ENCODE peak calls at places on chromosomes 16 and 17, in five cellular contexts. F is adrenal gland, G is IMR-90, C is choroid plexus epithelial cell, N is progenitor cell of endocrine pancreas. L is an unnamed sample.

GRCh38 chr17:36921131-36921851 is 16.0 kb upstream of the LHX1 start:
- DNase-seq in F (no peak), G (peak), C (peak), N (no peak), L (peak)

GRCh38 chr16:50301626-50302471 is 35.5 kb downstream of the ADCY7 start:
- DNase-seq in F (peak), G (peak), C (peak), N (no peak), L (peak)

GRCh38 chr16:50403491-50403890 is 34.7 kb upstream of the BRD7 start:
- DNase-seq in F (no peak), G (no peak), C (no peak), N (no peak), L (no peak)

GRCh38 chr17:7511108-7511507 is 26.9 kb downstream of the POLR2A start:
- DNase-seq in F (no peak), G (peak), C (no peak), N (no peak), L (no peak)

GRCh38 chr16:68910051-68910450 is 66.7 kb downstream of the TANGO6 start:
- DNase-seq in F (no peak), G (no peak), C (no peak), N (no peak), L (no peak)

GRCh38 chr16:76614255-76614654 is 337.1 kb downstream of the CNTNAP4 start:
- DNase-seq in F (no peak), G (no peak), C (no peak), N (no peak), L (no peak)

GRCh38 chr16:47715442-47716054 is 254.4 kb downstream of the PHKB start:
- DNase-seq in F (no peak), G (no peak), C (no peak), N (no peak), L (no peak)

GRCh38 chr17:75516619-75517276 is 420 bp downstream of the TSEN54 start:
- DNase-seq in F (peak), G (no peak), C (no peak), N (peak), L (no peak)

GRCh38 chr16:69662901-69663300 is 63.5 kb downstream of the NQO1 start:
- DNase-seq in F (no peak), G (no peak), C (no peak), N (no peak), L (no peak)

GRCh38 chr16:46662123-46662522 is 26.9 kb downstream of the VPS35 start:
- DNase-seq in F (no peak), G (no peak), C (no peak), N (no peak), L (no peak)

GRCh38 chr17:45775576-45776011 is 8.5 kb upstream of the CRHR1 start:
- DNase-seq in F (peak), G (no peak), C (no peak), N (no peak), L (peak)

GRCh38 chr17:4499431-4500187 is 928 bp downstream of the SPNS2 start:
- DNase-seq in F (no peak), G (no peak), C (no peak), N (no peak), L (no peak)

GRCh38 chr16:48384305-48384981 is 770 bp downstream of the SIAH1 start:
- DNase-seq in F (peak), G (peak), C (peak), N (peak), L (peak)

GRCh38 chr17:12089809-12090384 is 69.2 kb downstream of the MAP2K4 start:
- DNase-seq in F (no peak), G (peak), C (peak), N (no peak), L (peak)

GRCh38 chr17:75181608-75182318 is 996 bp downstream of the SUMO2 start:
- DNase-seq in F (peak), G (no peak), C (peak), N (no peak), L (peak)

GRCh38 chr16:30998852-30999761 is 11.3 kb downstream of the STX1B start:
- DNase-seq in F (peak), G (no peak), C (no peak), N (no peak), L (no peak)

GRCh38 chr16:63877401-63877800 is 1244.5 kb downstream of the CDH11 start:
- DNase-seq in F (no peak), G (no peak), C (no peak), N (no peak), L (no peak)

GRCh38 chr17:39688475-39688835 is 598 bp upstream of the PGAP3 start:
- DNase-seq in F (no peak), G (peak), C (peak), N (no peak), L (no peak)

GRCh38 chr17:10821062-10821461 is 16.8 kb downstream of the PIRT start:
- DNase-seq in F (no peak), G (no peak), C (no peak), N (no peak), L (no peak)

GRCh38 chr17:32356750-32357149 is 6.8 kb downstream of the ZNF207 start:
- DNase-seq in F (no peak), G (no peak), C (no peak), N (no peak), L (peak)

GRCh38 chr17:36591434-36592315 is at the start of gene DHRS11:
- DNase-seq in F (peak), G (peak), C (peak), N (peak), L (peak)

GRCh38 chr16:53509906-53510703 is 7.1 kb upstream of the AKTIP start:
- DNase-seq in F (peak), G (peak), C (peak), N (peak), L (peak)

GRCh38 chr16:2977440-2977839 is 2.8 kb downstream of the PKMYT1 start:
- DNase-seq in F (no peak), G (no peak), C (no peak), N (no peak), L (no peak)

GRCh38 chr17:44522883-44523671 is 19.9 kb upstream of the GPATCH8 start:
- DNase-seq in F (peak), G (peak), C (peak), N (no peak), L (peak)

GRCh38 chr16:16197331-16197730 is 26.0 kb downstream of the ABCC6 start:
- DNase-seq in F (no peak), G (no peak), C (no peak), N (no peak), L (no peak)

GRCh38 chr16:84547539-84548058 is 43.1 kb upstream of the MEAK7 start:
- DNase-seq in F (no peak), G (no peak), C (peak), N (no peak), L (no peak)

GRCh38 chr16:12239953-12240485 is 263.5 kb downstream of the SNX29 start:
- DNase-seq in F (no peak), G (peak), C (peak), N (no peak), L (no peak)

GRCh38 chr17:48236681-48237134 is 129.1 kb downstream of the SNX11 start:
- DNase-seq in F (peak), G (peak), C (peak), N (no peak), L (peak)

GRCh38 chr17:15261063-15261817 is 3.9 kb downstream of the PMP22 start:
- DNase-seq in F (peak), G (peak), C (peak), N (peak), L (no peak)

GRCh38 chr17:9969301-9969935 is 64.3 kb upstream of the RCVRN start:
- DNase-seq in F (no peak), G (no peak), C (peak), N (no peak), L (no peak)

GRCh38 chr17:2954898-2955445 is 108.4 kb downstream of the OR1D5 start:
- DNase-seq in F (no peak), G (peak), C (peak), N (no peak), L (peak)

GRCh38 chr17:54992797-54993639 is 24.5 kb downstream of the STXBP4 start:
- DNase-seq in F (no peak), G (peak), C (peak), N (no peak), L (peak)

GRCh38 chr17:66580178-66580577 is 254.7 kb upstream of the CACNG5 start:
- DNase-seq in F (peak), G (peak), C (peak), N (no peak), L (no peak)

GRCh38 chr17:44916781-44917241 is 1.5 kb upstream of the GFAP start:
- DNase-seq in F (peak), G (peak), C (no peak), N (no peak), L (peak)

GRCh38 chr16:89201467-89202377 is 1.4 kb upstream of the SLC22A31 start:
- DNase-seq in F (peak), G (peak), C (peak), N (peak), L (no peak)

GRCh38 chr16:88570691-88571092 is 489 bp downstream of the ZC3H18 start:
- DNase-seq in F (peak), G (no peak), C (peak), N (no peak), L (peak)

GRCh38 chr16:56438042-56438441 is 12.7 kb upstream of the AMFR start:
- DNase-seq in F (no peak), G (no peak), C (no peak), N (no peak), L (no peak)

GRCh38 chr17:68576811-68577551 is 24.2 kb downstream of the FAM20A start:
- DNase-seq in F (no peak), G (peak), C (peak), N (no peak), L (no peak)
- TF ChIP-seq CTCF in F (no peak), G (no peak), C (no peak), N (no peak), L (no peak)

DNA sequence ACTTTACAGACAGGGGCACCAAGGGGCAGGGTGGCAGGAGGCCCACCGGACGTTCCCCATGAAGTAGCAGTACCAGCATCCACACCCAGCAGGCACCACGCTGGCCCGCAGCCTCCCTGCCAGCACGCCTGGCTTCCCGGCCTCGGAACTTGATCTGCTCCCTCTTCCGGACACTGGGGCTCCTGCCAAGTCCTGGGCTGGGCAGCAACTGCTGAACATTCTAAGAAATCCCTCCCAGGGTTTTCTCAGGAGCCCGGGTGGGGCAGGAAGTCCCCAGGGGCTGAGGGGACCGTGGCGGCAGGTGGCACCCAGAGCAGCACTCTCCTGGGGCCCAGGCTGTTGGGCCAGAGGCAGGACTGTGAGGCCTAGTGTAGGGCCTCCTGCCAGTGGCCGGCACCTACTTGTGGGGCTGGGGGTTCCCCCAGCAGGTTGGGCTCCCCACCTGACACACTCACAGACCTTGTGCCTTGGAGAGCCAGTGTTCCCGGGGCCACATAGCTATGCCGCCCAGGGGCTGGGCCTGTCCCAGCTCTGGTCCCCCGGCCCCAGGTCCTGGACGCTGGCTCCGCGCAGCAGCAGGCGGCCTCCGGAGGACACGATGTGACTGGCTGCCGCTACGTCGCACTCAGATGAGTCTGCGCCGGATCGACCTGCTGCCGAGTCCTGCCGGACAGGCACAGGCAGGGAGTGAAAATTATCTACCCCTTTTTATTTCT is 86.2 kb upstream of the CBX4 start:
- DNase-seq in F (peak), G (peak), C (peak), N (no peak), L (peak)
- TF ChIP-seq CTCF in F (peak), G (peak), C (peak), N (no peak), L (peak)

DNA sequence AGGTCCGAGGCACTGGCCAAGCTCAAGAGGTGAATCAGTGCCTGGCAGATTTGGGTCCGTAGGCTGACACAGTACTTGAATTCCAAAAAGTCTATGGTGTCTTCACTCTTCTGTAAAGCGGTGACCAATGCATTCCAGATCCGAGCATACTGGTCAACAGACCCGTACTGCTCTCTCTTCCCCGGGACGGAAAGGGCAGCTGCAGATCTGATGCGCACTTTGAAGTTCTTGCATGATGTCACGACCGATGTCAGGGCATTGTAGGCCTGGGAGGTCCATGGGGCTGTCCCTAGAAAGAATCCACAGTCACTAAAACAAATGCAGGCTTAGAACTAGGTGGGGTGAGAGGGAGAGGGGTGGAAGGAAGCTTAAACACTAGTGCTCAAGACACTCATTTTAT is 34.9 kb downstream of the HEATR6 start:
- DNase-seq in F (no peak), G (no peak), C (no peak), N (no peak), L (no peak)
- TF ChIP-seq CTCF in F (no peak), G (no peak), C (no peak), N (no peak), L (no peak)

DNA sequence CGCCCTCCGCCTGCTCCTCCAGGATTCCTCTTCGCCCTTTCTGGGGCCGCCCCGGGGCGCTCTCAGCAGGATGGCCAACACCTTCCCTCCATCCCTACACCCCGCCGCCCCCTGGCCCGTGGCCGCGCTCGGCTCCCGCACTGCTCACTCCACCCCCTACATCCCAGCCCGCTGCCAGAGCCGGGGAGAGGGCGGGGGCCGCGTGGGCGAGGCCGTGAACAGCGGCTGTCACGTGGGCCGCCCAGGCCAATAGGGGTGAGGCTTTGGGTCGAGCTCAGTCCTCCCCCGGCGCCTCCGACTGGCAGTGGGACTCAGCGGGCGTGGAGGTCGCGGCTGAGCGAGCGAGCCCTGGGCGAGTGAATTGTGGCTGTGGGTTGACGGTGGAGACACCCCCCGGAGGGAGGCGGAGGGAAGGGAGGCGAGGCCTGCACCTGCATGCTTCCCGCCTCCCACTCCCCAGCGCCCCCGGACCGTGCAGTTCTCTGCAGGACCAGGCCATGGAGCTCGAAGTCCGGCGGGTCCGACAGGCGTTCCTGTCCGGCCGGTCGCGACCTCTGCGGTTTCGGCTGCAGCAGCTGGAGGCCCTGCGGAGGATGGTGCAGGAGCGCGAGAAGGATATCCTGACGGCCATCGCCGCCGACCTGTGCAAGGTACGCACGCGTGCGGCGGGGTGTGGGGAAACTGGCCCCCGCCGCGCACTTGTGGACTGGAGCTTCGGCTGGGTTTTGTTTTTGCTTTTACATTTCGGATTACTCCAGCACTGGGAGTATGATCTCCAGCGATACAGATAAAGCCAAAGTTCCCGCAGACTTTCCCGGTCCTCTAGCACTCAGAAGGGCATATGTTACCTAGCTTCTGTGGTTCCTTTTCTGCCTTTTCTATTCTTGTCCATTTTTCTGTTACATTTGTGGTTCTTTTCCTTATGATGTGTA is at the start of gene ALDH3A2:
- DNase-seq in F (peak), G (peak), C (peak), N (peak), L (peak)
- TF ChIP-seq CTCF in F (peak), G (no peak), C (peak), N (peak), L (no peak)

GRCh38 chr16:674968-675883 is at the start of gene RHBDL1:
- DNase-seq in F (peak), G (peak), C (peak), N (no peak), L (no peak)
- TF ChIP-seq CTCF in F (no peak), G (no peak), C (no peak), N (no peak), L (no peak)

DNA sequence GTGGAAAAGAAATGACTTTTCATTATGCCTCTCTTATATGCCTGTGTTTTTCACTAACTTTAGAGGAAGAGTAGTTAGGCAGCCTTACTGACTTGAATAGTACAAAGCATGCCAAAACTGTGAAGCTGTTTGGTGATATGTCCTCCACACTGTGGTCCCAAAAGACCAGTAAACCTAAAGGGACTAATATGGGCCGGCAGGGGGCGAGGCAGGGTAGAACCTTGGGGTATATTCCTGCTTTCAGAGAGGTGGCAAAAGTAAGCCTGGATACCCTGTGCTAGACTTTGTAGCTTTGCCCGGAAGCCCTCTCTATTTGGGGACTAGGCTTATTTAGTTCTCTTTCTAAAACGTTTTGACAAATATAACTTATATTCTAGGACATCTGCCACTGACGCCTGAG is 36.5 kb upstream of the VWA3A start:
- DNase-seq in F (no peak), G (no peak), C (peak), N (no peak), L (no peak)
- TF ChIP-seq CTCF in F (no peak), G (no peak), C (peak), N (peak), L (no peak)

DNA sequence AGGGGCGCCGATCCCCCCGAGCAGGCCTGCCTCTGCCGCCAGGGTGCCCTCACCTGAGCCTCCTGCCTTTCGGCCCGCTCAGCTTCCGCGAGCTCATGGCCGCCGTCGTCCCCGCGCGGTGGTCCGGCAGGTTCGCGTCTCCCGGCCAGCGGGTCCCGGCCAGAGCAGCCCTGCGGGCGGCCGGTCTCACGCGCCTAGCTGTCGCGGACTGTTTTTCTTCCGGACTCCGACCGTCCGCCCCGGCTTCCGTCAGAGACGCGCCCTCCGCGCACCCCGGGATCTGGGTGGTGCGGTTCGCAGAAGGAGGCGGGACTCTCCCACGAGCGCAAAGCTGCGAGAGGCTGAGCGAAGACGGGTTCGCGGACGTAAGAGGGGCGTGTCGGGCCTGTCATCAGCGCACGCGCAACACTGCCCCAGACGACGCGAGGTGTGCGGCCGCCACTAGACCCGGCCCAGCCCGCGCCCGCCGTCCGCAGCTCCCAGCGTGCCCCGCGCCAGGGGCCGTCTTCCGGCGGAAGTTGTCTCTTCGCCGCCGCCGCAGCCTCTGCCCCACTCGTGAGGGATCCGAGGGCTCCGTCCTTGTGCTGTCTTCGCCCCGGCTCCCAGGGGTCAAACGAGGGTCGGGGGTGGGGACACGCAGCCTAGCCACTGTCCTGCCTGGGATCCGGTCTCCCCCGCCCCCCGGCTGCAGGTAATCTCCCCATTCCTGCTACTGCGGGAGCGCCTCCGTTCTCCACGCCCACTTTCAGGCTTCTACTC is at the start of gene INPP5K:
- DNase-seq in F (peak), G (peak), C (peak), N (peak), L (peak)
- TF ChIP-seq CTCF in F (no peak), G (no peak), C (no peak), N (no peak), L (no peak)

L was measured in MCF 10A.